ENCODE peak calls at places on chromosomes 13 and 19, in seven cellular contexts. One of them, this sample, is unnamed.

GRCh38 chr13:74158028-74158427 is 23.8 kb upstream of the KLF12 start:
- DNase-seq in left lung: no peak
- DNase-seq in ureter: no peak
- DNase-seq in cardiac muscle cell: no peak
- DNase-seq in activated CD4-positive, alpha-beta T cell treated with anti-CD3 and anti-CD28 coated beads for 24 hours: no peak
- DNase-seq in fibroblast of gingiva: no peak
- DNase-seq in colonic mucosa: no peak
- DNase-seq in this sample: no peak

GRCh38 chr19:33883869-33884519 is 87.3 kb downstream of the KCTD15 start:
- DNase-seq in ureter: no peak
- DNase-seq in activated CD4-positive, alpha-beta T cell treated with anti-CD3 and anti-CD28 coated beads for 24 hours: no peak
- DNase-seq in cardiac muscle cell: no peak
- DNase-seq in fibroblast of gingiva: no peak
- DNase-seq in left lung: no peak
- DNase-seq in colonic mucosa: no peak
- DNase-seq in this sample: no peak

GRCh38 chr13:32381539-32381938 is 46.4 kb downstream of the N4BP2L1 start:
- DNase-seq in cardiac muscle cell: peak; percentile 49
- DNase-seq in left lung: no peak
- DNase-seq in fibroblast of gingiva: peak; percentile 24
- DNase-seq in ureter: no peak
- DNase-seq in activated CD4-positive, alpha-beta T cell treated with anti-CD3 and anti-CD28 coated beads for 24 hours: no peak
- DNase-seq in colonic mucosa: no peak
- DNase-seq in this sample: peak; percentile 30

GRCh38 chr13:36258831-36259230 is 38.8 kb downstream of the CCDC169 start:
- DNase-seq in colonic mucosa: no peak
- DNase-seq in left lung: no peak
- DNase-seq in fibroblast of gingiva: no peak
- DNase-seq in ureter: no peak
- DNase-seq in cardiac muscle cell: no peak
- DNase-seq in activated CD4-positive, alpha-beta T cell treated with anti-CD3 and anti-CD28 coated beads for 24 hours: no peak
- DNase-seq in this sample: no peak

GRCh38 chr13:77811981-77812380 is 106.7 kb downstream of the EDNRB start:
- DNase-seq in left lung: no peak
- DNase-seq in cardiac muscle cell: no peak
- DNase-seq in fibroblast of gingiva: no peak
- DNase-seq in ureter: no peak
- DNase-seq in activated CD4-positive, alpha-beta T cell treated with anti-CD3 and anti-CD28 coated beads for 24 hours: no peak
- DNase-seq in colonic mucosa: no peak
- DNase-seq in this sample: no peak

GRCh38 chr19:1888385-1888784 is 3.1 kb upstream of the ABHD17A start:
- DNase-seq in left lung: no peak
- DNase-seq in fibroblast of gingiva: no peak
- DNase-seq in activated CD4-positive, alpha-beta T cell treated with anti-CD3 and anti-CD28 coated beads for 24 hours: no peak
- DNase-seq in ureter: no peak
- DNase-seq in cardiac muscle cell: no peak
- DNase-seq in colonic mucosa: no peak
- DNase-seq in this sample: no peak

GRCh38 chr13:23069571-23069970 is 111.2 kb upstream of the SGCG start:
- DNase-seq in left lung: no peak
- DNase-seq in ureter: no peak
- DNase-seq in fibroblast of gingiva: peak; percentile 40
- DNase-seq in activated CD4-positive, alpha-beta T cell treated with anti-CD3 and anti-CD28 coated beads for 24 hours: no peak
- DNase-seq in cardiac muscle cell: no peak
- DNase-seq in colonic mucosa: no peak
- DNase-seq in this sample: peak; percentile 71

GRCh38 chr19:50916069-50916468 is 4.9 kb upstream of the KLK4 start:
- DNase-seq in cardiac muscle cell: no peak
- DNase-seq in colonic mucosa: no peak
- DNase-seq in fibroblast of gingiva: no peak
- DNase-seq in ureter: no peak
- DNase-seq in left lung: no peak
- DNase-seq in activated CD4-positive, alpha-beta T cell treated with anti-CD3 and anti-CD28 coated beads for 24 hours: no peak
- DNase-seq in this sample: no peak

GRCh38 chr19:1364070-1364719 is 19.5 kb upstream of the NDUFS7 start:
- DNase-seq in left lung: no peak
- DNase-seq in fibroblast of gingiva: no peak
- DNase-seq in ureter: no peak
- DNase-seq in activated CD4-positive, alpha-beta T cell treated with anti-CD3 and anti-CD28 coated beads for 24 hours: no peak
- DNase-seq in cardiac muscle cell: no peak
- DNase-seq in colonic mucosa: no peak
- DNase-seq in this sample: no peak

GRCh38 chr19:29259153-29259552 is 46.2 kb upstream of the UQCRFS1 start:
- DNase-seq in left lung: no peak
- DNase-seq in activated CD4-positive, alpha-beta T cell treated with anti-CD3 and anti-CD28 coated beads for 24 hours: no peak
- DNase-seq in fibroblast of gingiva: no peak
- DNase-seq in ureter: no peak
- DNase-seq in cardiac muscle cell: no peak
- DNase-seq in colonic mucosa: no peak
- DNase-seq in this sample: no peak

GRCh38 chr13:26707122-26708006 is 53.2 kb downstream of the GPR12 start:
- DNase-seq in fibroblast of gingiva: peak; percentile 36
- DNase-seq in left lung: no peak
- DNase-seq in colonic mucosa: no peak
- DNase-seq in ureter: peak; percentile 58
- DNase-seq in activated CD4-positive, alpha-beta T cell treated with anti-CD3 and anti-CD28 coated beads for 24 hours: no peak
- DNase-seq in cardiac muscle cell: peak; percentile 69
- DNase-seq in this sample: peak; percentile 43

GRCh38 chr13:96796234-96796633 is 198.0 kb downstream of the OXGR1 start:
- DNase-seq in cardiac muscle cell: no peak
- DNase-seq in colonic mucosa: no peak
- DNase-seq in ureter: no peak
- DNase-seq in activated CD4-positive, alpha-beta T cell treated with anti-CD3 and anti-CD28 coated beads for 24 hours: no peak
- DNase-seq in fibroblast of gingiva: peak; percentile 18
- DNase-seq in left lung: no peak
- DNase-seq in this sample: no peak

GRCh38 chr13:50236898-50237318 is 221.7 kb downstream of the KCNRG start:
- DNase-seq in ureter: no peak
- DNase-seq in activated CD4-positive, alpha-beta T cell treated with anti-CD3 and anti-CD28 coated beads for 24 hours: peak; percentile 17
- DNase-seq in cardiac muscle cell: no peak
- DNase-seq in fibroblast of gingiva: no peak
- DNase-seq in left lung: no peak
- DNase-seq in colonic mucosa: no peak
- DNase-seq in this sample: no peak

GRCh38 chr13:23986619-23987018 is 89.3 kb upstream of the C1QTNF9B start:
- DNase-seq in ureter: no peak
- DNase-seq in left lung: no peak
- DNase-seq in cardiac muscle cell: no peak
- DNase-seq in fibroblast of gingiva: peak; percentile 83
- DNase-seq in colonic mucosa: no peak
- DNase-seq in activated CD4-positive, alpha-beta T cell treated with anti-CD3 and anti-CD28 coated beads for 24 hours: no peak
- DNase-seq in this sample: peak; percentile 69

GRCh38 chr19:35856001-35856400 is 710 bp upstream of the KIRREL2 start:
- DNase-seq in cardiac muscle cell: peak; percentile 68
- DNase-seq in fibroblast of gingiva: no peak
- DNase-seq in activated CD4-positive, alpha-beta T cell treated with anti-CD3 and anti-CD28 coated beads for 24 hours: no peak
- DNase-seq in left lung: no peak
- DNase-seq in ureter: no peak
- DNase-seq in colonic mucosa: no peak
- DNase-seq in this sample: no peak

GRCh38 chr19:18202759-18203407 is 959 bp downstream of the RAB3A start:
- DNase-seq in activated CD4-positive, alpha-beta T cell treated with anti-CD3 and anti-CD28 coated beads for 24 hours: no peak
- DNase-seq in fibroblast of gingiva: no peak
- DNase-seq in left lung: peak; percentile 63
- DNase-seq in cardiac muscle cell: peak; percentile 42
- DNase-seq in colonic mucosa: peak; percentile 55
- DNase-seq in ureter: peak; percentile 65
- DNase-seq in this sample: no peak

GRCh38 chr13:30671271-30671815 is 53.6 kb downstream of the USPL1 start:
- DNase-seq in fibroblast of gingiva: no peak
- DNase-seq in cardiac muscle cell: no peak
- DNase-seq in colonic mucosa: no peak
- DNase-seq in left lung: no peak
- DNase-seq in ureter: no peak
- DNase-seq in activated CD4-positive, alpha-beta T cell treated with anti-CD3 and anti-CD28 coated beads for 24 hours: no peak
- DNase-seq in this sample: no peak

GRCh38 chr13:59641261-59641660 is 522.5 kb downstream of the DIAPH3 start:
- DNase-seq in activated CD4-positive, alpha-beta T cell treated with anti-CD3 and anti-CD28 coated beads for 24 hours: no peak
- DNase-seq in left lung: no peak
- DNase-seq in fibroblast of gingiva: no peak
- DNase-seq in colonic mucosa: no peak
- DNase-seq in cardiac muscle cell: no peak
- DNase-seq in ureter: no peak
- DNase-seq in this sample: no peak

GRCh38 chr19:39463403-39463802 is 17.2 kb upstream of the TIMM50 start:
- DNase-seq in activated CD4-positive, alpha-beta T cell treated with anti-CD3 and anti-CD28 coated beads for 24 hours: no peak
- DNase-seq in colonic mucosa: no peak
- DNase-seq in cardiac muscle cell: no peak
- DNase-seq in left lung: no peak
- DNase-seq in fibroblast of gingiva: no peak
- DNase-seq in ureter: no peak
- DNase-seq in this sample: no peak

GRCh38 chr13:93345061-93345460 is 118.5 kb downstream of the GPC6 start:
- DNase-seq in fibroblast of gingiva: no peak
- DNase-seq in activated CD4-positive, alpha-beta T cell treated with anti-CD3 and anti-CD28 coated beads for 24 hours: no peak
- DNase-seq in ureter: no peak
- DNase-seq in left lung: no peak
- DNase-seq in colonic mucosa: no peak
- DNase-seq in cardiac muscle cell: no peak
- DNase-seq in this sample: no peak

GRCh38 chr13:71831716-71832115 is 35.3 kb downstream of the DACH1 start:
- DNase-seq in colonic mucosa: no peak
- DNase-seq in left lung: no peak
- DNase-seq in ureter: no peak
- DNase-seq in activated CD4-positive, alpha-beta T cell treated with anti-CD3 and anti-CD28 coated beads for 24 hours: no peak
- DNase-seq in cardiac muscle cell: no peak
- DNase-seq in fibroblast of gingiva: no peak
- DNase-seq in this sample: no peak

GRCh38 chr19:38734426-38735256 is 9.6 kb downstream of the CAPN12 start:
- DNase-seq in fibroblast of gingiva: no peak
- DNase-seq in left lung: peak; percentile 33
- DNase-seq in activated CD4-positive, alpha-beta T cell treated with anti-CD3 and anti-CD28 coated beads for 24 hours: no peak
- DNase-seq in cardiac muscle cell: no peak
- DNase-seq in ureter: peak; percentile 52
- DNase-seq in colonic mucosa: peak; percentile 59
- DNase-seq in this sample: peak; percentile 31

GRCh38 chr13:43196171-43196611 is 172.8 kb downstream of the DNAJC15 start:
- DNase-seq in colonic mucosa: no peak
- DNase-seq in left lung: no peak
- DNase-seq in activated CD4-positive, alpha-beta T cell treated with anti-CD3 and anti-CD28 coated beads for 24 hours: no peak
- DNase-seq in ureter: no peak
- DNase-seq in cardiac muscle cell: peak; percentile 19
- DNase-seq in fibroblast of gingiva: peak; percentile 17
- DNase-seq in this sample: no peak

GRCh38 chr13:113511361-113511760 is 20.9 kb upstream of the DCUN1D2 start:
- DNase-seq in ureter: no peak
- DNase-seq in activated CD4-positive, alpha-beta T cell treated with anti-CD3 and anti-CD28 coated beads for 24 hours: no peak
- DNase-seq in left lung: no peak
- DNase-seq in fibroblast of gingiva: no peak
- DNase-seq in colonic mucosa: no peak
- DNase-seq in cardiac muscle cell: no peak
- DNase-seq in this sample: no peak

GRCh38 chr13:27622102-27622820 is 569 bp downstream of the POLR1D start:
- DNase-seq in colonic mucosa: no peak
- DNase-seq in left lung: no peak
- DNase-seq in activated CD4-positive, alpha-beta T cell treated with anti-CD3 and anti-CD28 coated beads for 24 hours: no peak
- DNase-seq in fibroblast of gingiva: no peak
- DNase-seq in ureter: no peak
- DNase-seq in cardiac muscle cell: peak; percentile 50
- DNase-seq in this sample: peak; percentile 45

GRCh38 chr19:4327252-4327876 is 11.3 kb downstream of the STAP2 start:
- DNase-seq in activated CD4-positive, alpha-beta T cell treated with anti-CD3 and anti-CD28 coated beads for 24 hours: peak; percentile 55
- DNase-seq in cardiac muscle cell: peak; percentile 93
- DNase-seq in left lung: peak; percentile 73
- DNase-seq in colonic mucosa: peak; percentile 78
- DNase-seq in ureter: peak; percentile 85
- DNase-seq in fibroblast of gingiva: no peak
- DNase-seq in this sample: no peak

GRCh38 chr19:20078696-20079095 is 896 bp downstream of the ZNF90 start:
- DNase-seq in left lung: peak; percentile 44
- DNase-seq in cardiac muscle cell: peak; percentile 59
- DNase-seq in fibroblast of gingiva: peak; percentile 48
- DNase-seq in colonic mucosa: peak; percentile 53
- DNase-seq in ureter: peak; percentile 49
- DNase-seq in activated CD4-positive, alpha-beta T cell treated with anti-CD3 and anti-CD28 coated beads for 24 hours: no peak
- DNase-seq in this sample: peak; percentile 28

GRCh38 chr13:31051999-31052398 is 109.7 kb downstream of the HSPH1 start:
- DNase-seq in left lung: no peak
- DNase-seq in fibroblast of gingiva: no peak
- DNase-seq in ureter: no peak
- DNase-seq in cardiac muscle cell: no peak
- DNase-seq in activated CD4-positive, alpha-beta T cell treated with anti-CD3 and anti-CD28 coated beads for 24 hours: no peak
- DNase-seq in colonic mucosa: no peak
- DNase-seq in this sample: no peak

This sample was measured in HFFc6.